ENCODE peak calls at places on chromosomes 12 and 14, in five cellular contexts. E is body of pancreas, O is cardiac muscle cell, L is progenitor cell of endocrine pancreas, N is AG10803. Y is an unnamed sample.

GRCh38 chr12:122282066-122282465 is 15.8 kb upstream of the VPS33A start:
- DNase-seq in E (no peak), O (no peak), L (no peak), N (peak; percentile 83), Y (no peak)

GRCh38 chr12:41661141-41661540 is 473.0 kb downstream of the PDZRN4 start:
- DNase-seq in E (no peak), O (peak; percentile 23), L (no peak), N (no peak), Y (no peak)

GRCh38 chr12:132953163-132953425 is 3.0 kb downstream of the ZNF605 start:
- DNase-seq in E (no peak), O (no peak), L (no peak), N (no peak), Y (no peak)

GRCh38 chr12:12859690-12860089 is 31.7 kb upstream of the GPRC5A start:
- DNase-seq in E (no peak), O (no peak), L (no peak), N (no peak), Y (no peak)

GRCh38 chr14:59321184-59321952 is 132.9 kb downstream of the DAAM1 start:
- DNase-seq in E (no peak), O (peak; percentile 27), L (no peak), N (peak; percentile 70), Y (no peak)

GRCh38 chr12:101168000-101168399 is 42.0 kb downstream of the SLC5A8 start:
- DNase-seq in E (no peak), O (no peak), L (no peak), N (no peak), Y (no peak)

GRCh38 chr14:105328678-105329390 is 14.3 kb downstream of the PACS2 start:
- DNase-seq in E (no peak), O (no peak), L (no peak), N (no peak), Y (no peak)

GRCh38 chr14:75885829-75886228 is 96.0 kb downstream of the TGFB3 start:
- DNase-seq in E (no peak), O (no peak), L (no peak), N (peak; percentile 92), Y (no peak)

GRCh38 chr12:85468356-85469157 is 188.5 kb downstream of the ALX1 start:
- DNase-seq in E (peak; percentile 55), O (peak; percentile 62), L (no peak), N (peak; percentile 56), Y (peak; percentile 49)

GRCh38 chr14:87503711-87504110 is 489.3 kb downstream of the GALC start:
- DNase-seq in E (no peak), O (no peak), L (no peak), N (no peak), Y (no peak)

GRCh38 chr14:77892381-77892871 is 92.5 kb downstream of the ADCK1 start:
- DNase-seq in E (no peak), O (no peak), L (no peak), N (no peak), Y (no peak)

GRCh38 chr12:3389911-3390310 is 101.1 kb upstream of the PRMT8 start:
- DNase-seq in E (no peak), O (no peak), L (no peak), N (no peak), Y (no peak)

GRCh38 chr14:50726372-50727107 is 58.4 kb upstream of the SAV1 start:
- DNase-seq in E (no peak), O (no peak), L (no peak), N (peak; percentile 97), Y (no peak)

GRCh38 chr14:33884916-33885315 is 66.0 kb downstream of the EGLN3 start:
- DNase-seq in E (no peak), O (no peak), L (no peak), N (no peak), Y (no peak)

GRCh38 chr12:70154960-70155589 is 88.2 kb upstream of the CNOT2 start:
- DNase-seq in E (no peak), O (peak; percentile 4), L (no peak), N (no peak), Y (no peak)

GRCh38 chr14:86799244-86799647 is 1193.7 kb downstream of the GALC start:
- DNase-seq in E (no peak), O (no peak), L (no peak), N (peak; percentile 94), Y (no peak)

GRCh38 chr14:30893819-30894218 is 19.5 kb downstream of the COCH start:
- DNase-seq in E (no peak), O (no peak), L (no peak), N (no peak), Y (no peak)

GRCh38 chr12:96719671-96720362 is 187.2 kb upstream of the NEDD1 start:
- DNase-seq in E (no peak), O (no peak), L (no peak), N (peak; percentile 11), Y (no peak)

GRCh38 chr12:53791735-53792326 is 40.1 kb upstream of the CISTR start:
- DNase-seq in E (peak; percentile 21), O (no peak), L (no peak), N (peak; percentile 33), Y (peak; percentile 33)

GRCh38 chr12:48779869-48780268 is 9.0 kb downstream of the ADCY6 start:
- DNase-seq in E (no peak), O (peak; percentile 33), L (no peak), N (peak; percentile 44), Y (no peak)

GRCh38 chr14:84435820-84436326 is 1094.1 kb upstream of the FLRT2 start:
- DNase-seq in E (no peak), O (no peak), L (no peak), N (no peak), Y (no peak)

GRCh38 chr14:35855886-35856481 is 29.8 kb downstream of the BRMS1L start:
- DNase-seq in E (no peak), O (no peak), L (no peak), N (no peak), Y (no peak)
- TF ChIP-seq CTCF in E (no peak), O (no peak), L (no peak), N (no peak), Y (no peak)

GRCh38 chr12:92244036-92244435 is 98.4 kb upstream of the BTG1 start:
- DNase-seq in E (peak; percentile 18), O (peak; percentile 8), L (no peak), N (peak; percentile 63), Y (no peak)
- TF ChIP-seq CTCF in E (peak; percentile 10), O (peak; percentile 12), L (no peak), N (peak; percentile 13), Y (no peak)

GRCh38 chr12:116698554-116698953 is 39.3 kb downstream of the SPRING1 start:
- DNase-seq in E (no peak), O (no peak), L (no peak), N (no peak), Y (no peak)

GRCh38 chr12:116695464-116695725 is 42.5 kb downstream of the SPRING1 start:
- DNase-seq in E (no peak), O (no peak), L (no peak), N (no peak), Y (no peak)

GRCh38 chr12:116698131-116698495 is 39.8 kb downstream of the SPRING1 start:
- DNase-seq in E (no peak), O (no peak), L (no peak), N (no peak), Y (no peak)

GRCh38 chr12:116700066-116700465 is 37.8 kb downstream of the SPRING1 start:
- DNase-seq in E (no peak), O (no peak), L (no peak), N (no peak), Y (no peak)

DNA sequence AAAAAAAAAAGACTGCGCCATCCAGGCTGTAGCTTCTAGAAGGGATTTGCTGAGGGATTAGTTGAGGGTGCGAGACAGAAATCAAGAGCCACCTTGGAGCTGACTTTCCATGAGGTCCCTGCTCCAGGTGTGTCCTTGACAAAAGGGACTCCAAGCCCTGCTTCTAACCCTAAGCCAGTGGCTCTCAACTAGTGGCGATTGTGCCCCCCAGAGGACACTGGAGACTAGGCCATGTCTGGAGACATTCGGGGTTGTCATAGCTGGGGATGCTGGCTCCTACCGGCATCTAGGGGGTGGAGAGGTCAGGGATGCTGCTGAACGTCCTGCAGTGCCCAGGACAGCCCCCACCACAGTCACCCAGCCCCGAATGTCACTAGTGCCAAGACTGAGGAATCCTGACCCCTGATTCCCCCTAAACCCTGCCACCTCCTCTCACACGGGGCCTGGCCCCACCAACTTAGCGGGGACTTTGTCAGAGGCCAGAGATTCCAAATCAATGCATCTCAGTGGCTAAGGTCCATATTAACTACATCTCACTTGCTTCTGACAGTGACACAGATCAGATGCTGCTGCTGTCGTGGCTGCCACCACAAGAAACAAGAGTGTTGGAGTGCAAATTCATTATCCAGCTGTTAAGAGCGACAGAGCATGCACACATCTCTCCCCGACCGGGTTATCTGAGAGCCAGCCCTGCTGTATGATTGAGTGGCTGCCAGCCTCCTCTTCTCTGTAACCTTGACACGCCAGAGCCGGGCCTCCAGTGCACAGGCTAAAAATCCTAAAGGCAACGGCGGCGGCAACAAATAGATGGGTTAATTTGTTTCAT is 40.4 kb downstream of the SPRING1 start:
- DNase-seq in E (peak; percentile 65), O (peak; percentile 80), L (no peak), N (no peak), Y (peak; percentile 44)
- TF ChIP-seq CTCF in E (peak; percentile 19), O (peak; percentile 27), L (peak; percentile 41), N (peak; percentile 41), Y (no peak)

DNA sequence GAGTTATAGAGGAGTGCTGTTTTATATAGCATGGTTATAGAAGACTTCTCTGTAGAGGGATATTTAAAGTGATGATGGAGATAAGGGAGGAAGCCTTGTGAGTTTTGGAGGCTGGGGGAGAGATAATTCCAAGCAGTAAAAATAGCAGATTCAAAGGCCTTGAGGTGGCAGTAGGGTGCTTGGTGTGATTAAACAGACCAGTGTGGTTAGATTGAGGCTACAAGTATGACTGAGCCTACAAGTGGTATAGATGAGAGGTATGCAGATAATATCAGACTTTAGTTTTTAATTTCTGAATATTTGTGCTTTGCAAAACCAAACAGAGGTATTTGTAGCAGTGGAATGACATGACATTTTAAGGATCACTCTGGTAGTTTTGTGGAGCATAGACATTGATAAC is 20.3 kb downstream of the FANCM start:
- DNase-seq in E (no peak), O (no peak), L (no peak), N (no peak), Y (no peak)
- TF ChIP-seq CTCF in E (no peak), O (peak; percentile 11), L (no peak), N (no peak), Y (no peak)